ENCODE peak calls at places on chromosomes 6 and 20, in four cellular contexts. J is IMR-90, Z is MM.1S, M is sigmoid colon. D is an unnamed sample.

GRCh38 chr6:15036690-15037245 is 209.1 kb upstream of the JARID2 start:
- DNase-seq in M (no peak), Z (no peak), J (no peak), D (peak)

GRCh38 chr6:46993846-46994245 is 48.3 kb downstream of the ADGRF1 start:
- DNase-seq in J (peak), M (no peak), Z (no peak), D (no peak)

GRCh38 chr20:37714973-37715657 is 21.3 kb downstream of the CTNNBL1 start:
- DNase-seq in Z (no peak), J (peak), M (no peak), D (no peak)

GRCh38 chr20:20210327-20210726 is 157.6 kb upstream of the INSM1 start:
- DNase-seq in J (no peak), Z (peak), M (no peak), D (no peak)

GRCh38 chr6:144149894-144150672 is at the start of gene STX11:
- DNase-seq in Z (peak), M (peak), J (peak), D (peak)

GRCh38 chr6:156779206-156780116 is 2.3 kb downstream of the ARID1B start:
- DNase-seq in M (peak), Z (no peak), J (no peak), D (peak)

GRCh38 chr6:157966990-157967389 is 14.7 kb upstream of the SYNJ2 start:
- DNase-seq in J (no peak), Z (no peak), M (peak), D (peak)

GRCh38 chr6:158958504-158959386 is 41.3 kb downstream of the RSPH3 start:
- DNase-seq in J (no peak), M (no peak), Z (no peak), D (no peak)

GRCh38 chr20:49281913-49282467 is 4.1 kb upstream of the ZNFX1 start:
- DNase-seq in Z (no peak), M (no peak), J (no peak), D (peak)

GRCh38 chr6:148973809-148974208 is 227.0 kb downstream of the UST start:
- DNase-seq in Z (no peak), J (peak), M (no peak), D (peak)

GRCh38 chr6:55913213-55914195 is 38.1 kb upstream of the BMP5 start:
- DNase-seq in Z (no peak), M (no peak), J (peak), D (peak)

GRCh38 chr6:160122744-160123143 is 1.1 kb downstream of the SLC22A1 start:
- DNase-seq in M (no peak), Z (no peak), J (no peak), D (peak)

GRCh38 chr6:151765444-151765886 is 42.0 kb upstream of the ESR1 start:
- DNase-seq in J (peak), Z (peak), M (no peak), D (peak)

GRCh38 chr6:65570340-65570739 is 136.7 kb downstream of the EYS start:
- DNase-seq in Z (no peak), J (no peak), M (no peak), D (no peak)

GRCh38 chr6:26613717-26614683 is 17.2 kb downstream of the ABT1 start:
- DNase-seq in M (no peak), Z (no peak), J (no peak), D (peak)

GRCh38 chr20:59439243-59439642 is 138.8 kb downstream of the EDN3 start:
- DNase-seq in J (no peak), M (peak), Z (no peak), D (no peak)

GRCh38 chr6:12069891-12070529 is 57.9 kb downstream of the HIVEP1 start:
- DNase-seq in J (no peak), M (no peak), Z (no peak), D (no peak)

GRCh38 chr6:106730264-106730663 is 100.9 kb downstream of the QRSL1 start:
- DNase-seq in M (no peak), Z (no peak), J (no peak), D (no peak)

GRCh38 chr6:72922401-72922800 is 300.5 kb downstream of the KCNQ5 start:
- DNase-seq in J (peak), M (no peak), Z (no peak), D (no peak)

GRCh38 chr6:140670013-140670412 is 1295.6 kb upstream of the CITED2 start:
- DNase-seq in Z (no peak), J (peak), M (no peak), D (no peak)

GRCh38 chr6:137904822-137905617 is 38.0 kb downstream of the TNFAIP3 start:
- DNase-seq in Z (no peak), M (no peak), J (no peak), D (no peak)

GRCh38 chr20:62361799-62362589 is 5.1 kb downstream of the LAMA5 start:
- DNase-seq in M (peak), Z (no peak), J (no peak), D (peak)

GRCh38 chr20:38589967-38590681 is 9.1 kb downstream of the ADIG start:
- DNase-seq in M (no peak), Z (no peak), J (no peak), D (no peak)

GRCh38 chr20:61419010-61419409 is 166.9 kb downstream of the CDH4 start:
- DNase-seq in Z (no peak), M (no peak), J (no peak), D (no peak)

GRCh38 chr6:101392561-101393230 is 812 bp upstream of the GRIK2 start:
- DNase-seq in Z (no peak), J (no peak), M (no peak), D (peak)
- H3K4me3 ChIP-seq in Z (peak), J (peak), M (peak), D (peak)

DNA sequence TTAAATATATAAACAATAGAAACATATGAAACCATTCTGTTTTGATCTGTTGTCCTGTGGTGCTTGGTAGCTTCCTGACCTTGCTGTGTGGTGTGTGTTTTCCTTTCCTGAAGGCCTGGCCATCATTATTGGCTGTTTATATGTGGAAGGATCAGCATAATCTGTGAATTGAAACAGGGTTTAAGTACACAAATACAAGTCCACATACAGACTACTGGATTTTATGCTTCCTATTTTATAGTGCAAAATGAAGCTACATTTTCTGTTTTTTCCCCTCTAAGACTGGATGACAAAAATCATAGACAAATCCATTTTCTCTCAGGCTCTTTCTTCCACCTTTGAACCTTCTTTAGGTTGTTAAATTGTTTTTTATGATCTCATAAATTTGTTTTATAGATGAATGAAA is 2.5 kb downstream of the LIN28B start:
- DNase-seq in J (no peak), M (no peak), Z (no peak), D (no peak)
- H3K27ac ChIP-seq in J (no peak), M (no peak), Z (no peak), D (no peak)

GRCh38 chr6:18389479-18389878 is 2.3 kb downstream of the RNF144B start:
- DNase-seq in J (peak), M (no peak), Z (no peak), D (no peak)

GRCh38 chr6:18388252-18388651 is 1.1 kb downstream of the RNF144B start:
- DNase-seq in M (no peak), J (no peak), Z (peak), D (no peak)

GRCh38 chr6:18386302-18386976 is 711 bp upstream of the RNF144B start:
- DNase-seq in M (no peak), J (peak), Z (no peak), D (no peak)

GRCh38 chr6:18388942-18389341 is 1.8 kb downstream of the RNF144B start:
- DNase-seq in M (no peak), J (peak), Z (no peak), D (no peak)

DNA sequence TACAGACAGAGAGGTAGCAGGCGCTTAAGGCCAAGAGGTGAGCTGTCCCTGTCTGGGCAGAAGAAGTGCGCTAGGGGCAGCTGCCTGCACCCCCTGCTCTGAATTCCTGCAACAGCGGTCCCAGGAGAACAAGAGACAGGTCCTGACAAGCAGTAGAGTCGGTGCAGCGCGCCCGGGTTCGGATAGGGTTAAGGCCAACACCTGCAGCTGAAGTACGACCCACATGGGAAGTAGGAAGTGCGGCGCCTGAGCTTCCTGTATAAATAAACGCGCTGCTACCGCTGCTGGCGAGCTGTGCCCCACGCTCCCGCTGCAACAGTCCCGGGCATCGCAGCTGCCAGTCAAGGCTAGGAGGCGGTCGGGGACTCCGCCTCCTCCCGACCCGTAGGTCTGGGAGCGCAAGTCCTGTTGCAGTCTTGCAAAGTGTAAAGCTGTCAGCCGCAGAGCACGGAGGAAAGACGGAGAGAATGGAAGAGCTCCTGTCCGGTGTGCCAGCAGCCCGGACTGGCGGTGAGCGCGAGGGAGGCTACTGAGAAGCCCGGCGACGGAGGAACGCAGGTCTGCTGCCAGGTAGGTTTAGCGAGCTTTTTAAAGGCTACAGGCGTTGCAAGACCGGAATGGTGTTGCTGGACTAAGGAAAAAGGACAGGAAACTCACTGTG is at the start of gene RNF144B:
- DNase-seq in M (peak), Z (peak), J (peak), D (peak)
- TF ChIP-seq CTCF in M (no peak), Z (no peak), J (no peak), D (peak)

DNA sequence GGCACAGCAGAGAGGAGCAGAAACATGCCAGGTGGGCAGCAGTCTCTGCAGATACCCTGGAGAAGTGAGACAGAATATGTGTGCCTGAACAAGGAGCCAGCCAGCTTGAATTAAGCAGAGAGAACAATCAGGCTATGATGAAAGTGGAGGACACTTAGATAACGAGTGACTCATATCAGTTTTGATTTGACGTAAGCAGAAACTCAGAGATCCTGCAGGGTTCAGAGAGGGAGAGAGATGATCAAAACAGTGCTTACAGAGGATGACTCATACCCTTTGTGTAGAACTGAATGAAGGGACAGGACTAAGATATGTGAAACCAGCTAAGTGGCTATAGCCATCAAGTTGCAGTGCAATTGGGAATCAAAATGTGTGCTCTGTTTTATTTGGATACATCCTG is 300.7 kb downstream of the TENT5A start:
- DNase-seq in M (no peak), Z (no peak), J (peak), D (peak)
- H3K4me3 ChIP-seq in M (no peak), Z (no peak), J (no peak), D (no peak)

DNA sequence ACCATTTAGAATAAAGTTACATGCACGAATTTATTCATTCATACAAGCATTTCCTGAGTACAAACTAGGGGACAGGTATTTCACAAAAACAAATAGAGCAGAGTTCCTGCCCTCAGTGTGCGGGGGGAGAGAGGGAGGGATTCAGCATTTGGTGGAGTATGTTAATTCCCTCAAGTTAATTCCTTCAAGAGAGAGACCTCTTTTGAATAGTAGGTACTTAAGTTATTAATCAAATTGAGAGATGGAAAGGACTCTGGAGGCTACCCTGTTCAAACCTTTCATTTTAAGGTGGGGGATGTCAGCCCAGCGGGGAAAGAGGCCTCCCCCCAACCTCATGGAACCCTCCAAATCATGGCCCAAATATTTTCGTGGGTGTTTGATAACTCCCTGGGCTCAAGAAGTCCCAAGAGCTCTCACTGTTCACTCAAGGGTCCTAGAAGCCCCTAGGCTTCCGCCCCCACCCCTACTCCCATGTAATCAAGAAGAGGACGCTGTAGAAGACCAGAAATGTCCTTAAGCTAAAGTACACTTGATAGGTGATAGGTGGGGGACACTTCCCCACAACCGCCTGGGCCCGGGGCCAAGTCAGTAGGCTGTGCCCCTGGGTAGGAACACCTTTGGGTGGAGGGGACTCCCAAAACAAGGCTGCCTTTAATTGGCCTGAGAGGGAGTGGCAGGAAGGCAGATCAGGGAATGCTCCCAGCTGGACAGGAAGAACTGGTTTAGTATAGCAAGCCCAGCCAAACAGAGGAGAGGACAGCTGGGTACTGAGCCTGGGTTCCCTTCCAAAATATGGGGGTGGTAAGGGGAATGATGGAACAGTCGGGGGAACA is 2.9 kb downstream of the SDC4 start:
- DNase-seq in M (no peak), Z (no peak), J (no peak), D (no peak)
- H3K27ac ChIP-seq in M (peak), Z (no peak), J (peak), D (no peak)

DNA sequence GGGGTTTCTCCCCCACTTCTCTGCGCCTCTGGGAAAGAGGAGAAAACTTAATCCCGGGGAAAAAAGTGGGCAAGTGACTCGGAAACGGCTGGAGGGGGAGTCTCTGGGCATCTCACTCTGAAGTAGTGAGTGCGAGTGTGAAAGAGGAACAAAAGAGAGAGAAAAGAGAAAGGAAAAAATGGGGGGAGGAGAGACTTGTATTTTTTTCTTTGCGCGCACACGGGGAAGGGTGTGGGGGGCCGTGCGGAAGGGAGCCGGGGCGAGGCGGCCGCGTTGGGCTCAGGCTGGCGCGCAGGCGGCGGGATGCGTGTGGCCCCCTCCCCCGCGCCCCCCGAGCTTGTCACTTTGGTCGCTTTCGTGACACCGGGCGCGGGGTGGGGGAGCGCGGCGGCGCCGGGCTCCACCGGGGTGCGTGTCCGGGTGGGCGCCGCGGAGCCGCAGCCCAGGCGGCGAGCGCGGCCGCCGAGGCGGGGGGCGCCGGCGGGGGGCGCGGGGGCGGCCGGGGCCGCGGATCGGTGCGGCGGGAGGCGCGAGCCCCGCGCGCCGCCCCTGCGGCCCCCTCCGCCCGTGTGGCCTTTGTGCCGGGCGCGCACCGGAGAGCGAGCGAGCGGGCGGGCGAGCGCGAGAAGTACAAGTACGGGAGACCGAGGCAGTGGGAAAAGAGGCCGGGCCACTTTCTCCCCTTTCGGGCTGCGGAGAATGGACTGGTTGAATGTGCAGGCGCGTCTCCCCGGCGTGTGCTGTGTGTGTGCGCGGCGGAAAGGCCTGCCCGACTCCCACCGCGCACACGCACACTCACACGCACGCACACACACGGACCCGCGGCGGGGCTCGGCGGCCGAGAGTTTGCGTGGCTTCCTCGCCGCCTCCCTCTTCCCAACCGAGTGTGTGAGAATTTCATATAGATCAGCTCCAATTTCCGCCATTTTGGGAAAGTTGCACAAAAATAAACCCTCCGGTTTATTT is 732 bp downstream of the L3MBTL3 start:
- DNase-seq in Z (peak), M (peak), J (peak), D (peak)
- TF ChIP-seq CTCF in Z (no peak), M (no peak), J (no peak), D (no peak)

D was measured in endodermal cell.